ENCODE peak calls at places on chromosome X, in nine cellular contexts. K, A, X, P, F, E, J, I and R are unnamed samples.

GRCh38 chrX:119105826-119106225 is 21.8 kb downstream of the KIAA1210 start:
- DNase-seq in K (no peak), A (no peak), X (no peak), P (no peak), F (peak), E (no peak), J (peak), I (no peak), R (no peak)

GRCh38 chrX:43560247-43560946 is 95.7 kb upstream of the MAOA start:
- DNase-seq in K (no peak), A (no peak), X (no peak), P (no peak), F (no peak), E (no peak), J (no peak), I (no peak), R (no peak)

GRCh38 chrX:108299101-108299591 is 139.1 kb downstream of the COL4A6 start:
- DNase-seq in K (no peak), A (no peak), X (no peak), P (no peak), F (no peak), E (peak), J (peak), I (peak), R (no peak)

GRCh38 chrX:3807906-3808305 is 94.5 kb upstream of the PRKX start:
- DNase-seq in K (no peak), A (no peak), X (no peak), P (no peak), F (no peak), E (no peak), J (no peak), I (no peak), R (no peak)

GRCh38 chrX:150044556-150044955 is 106.3 kb upstream of the EOLA2 start:
- DNase-seq in K (no peak), A (no peak), X (no peak), P (no peak), F (no peak), E (no peak), J (peak), I (no peak), R (no peak)

GRCh38 chrX:12210196-12210815 is 72.0 kb downstream of the FRMPD4 start:
- DNase-seq in K (peak), A (no peak), X (no peak), P (no peak), F (peak), E (no peak), J (peak), I (no peak), R (peak)

GRCh38 chrX:56281789-56282188 is 49.6 kb downstream of the KLF8 start:
- DNase-seq in K (no peak), A (peak), X (no peak), P (peak), F (peak), E (no peak), J (peak), I (peak), R (peak)

GRCh38 chrX:140180585-140180984 is 215.3 kb upstream of the CXorf66 start:
- DNase-seq in K (no peak), A (no peak), X (no peak), P (no peak), F (peak), E (no peak), J (peak), I (no peak), R (peak)

GRCh38 chrX:7372843-7373525 is 225.0 kb upstream of the PUDP start:
- DNase-seq in K (no peak), A (no peak), X (no peak), P (no peak), F (no peak), E (no peak), J (peak), I (no peak), R (no peak)

GRCh38 chrX:41802958-41803357 is 79.0 kb downstream of the GPR82 start:
- DNase-seq in K (no peak), A (no peak), X (no peak), P (no peak), F (no peak), E (no peak), J (peak), I (no peak), R (peak)

GRCh38 chrX:75230296-75230695 is 43.6 kb upstream of the UPRT start:
- DNase-seq in K (no peak), A (no peak), X (no peak), P (no peak), F (no peak), E (no peak), J (no peak), I (no peak), R (no peak)

GRCh38 chrX:132483951-132484350 is 4.9 kb downstream of the MBNL3 start:
- DNase-seq in K (no peak), A (no peak), X (no peak), P (no peak), F (no peak), E (no peak), J (no peak), I (no peak), R (no peak)

GRCh38 chrX:6291444-6291843 is 62.8 kb upstream of the NLGN4X start:
- DNase-seq in K (no peak), A (no peak), X (no peak), P (no peak), F (no peak), E (no peak), J (no peak), I (no peak), R (no peak)

GRCh38 chrX:6293716-6294115 is 65.0 kb upstream of the NLGN4X start:
- DNase-seq in K (no peak), A (no peak), X (no peak), P (no peak), F (no peak), E (no peak), J (no peak), I (no peak), R (no peak)

DNA sequence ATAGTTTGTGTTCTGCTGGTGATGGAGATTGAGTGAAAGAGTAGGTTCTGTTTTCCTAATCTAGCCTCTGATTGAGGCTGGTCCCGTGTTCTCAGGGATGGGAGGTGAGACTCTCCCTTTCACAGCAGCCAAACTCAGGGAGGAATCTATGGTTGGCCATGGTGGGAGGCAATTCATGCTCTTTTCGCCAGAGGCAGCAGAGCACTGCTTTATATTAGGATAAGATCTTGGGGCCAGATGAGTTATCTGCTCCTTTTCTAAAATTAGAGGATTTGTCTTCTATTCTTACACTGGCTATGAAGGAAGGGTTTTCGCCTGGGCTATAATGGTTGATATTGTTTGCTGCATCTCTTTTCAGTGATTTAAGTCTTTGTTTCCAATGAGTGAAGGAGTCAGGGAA is 63.9 kb upstream of the NLGN4X start:
- DNase-seq in K (no peak), A (no peak), X (no peak), P (no peak), F (no peak), E (no peak), J (no peak), I (no peak), R (no peak)
- TF ChIP-seq CTCF in K (no peak), A (no peak), X (no peak), P (no peak), F (no peak), E (no peak), J (no peak), I (no peak), R (no peak)

DNA sequence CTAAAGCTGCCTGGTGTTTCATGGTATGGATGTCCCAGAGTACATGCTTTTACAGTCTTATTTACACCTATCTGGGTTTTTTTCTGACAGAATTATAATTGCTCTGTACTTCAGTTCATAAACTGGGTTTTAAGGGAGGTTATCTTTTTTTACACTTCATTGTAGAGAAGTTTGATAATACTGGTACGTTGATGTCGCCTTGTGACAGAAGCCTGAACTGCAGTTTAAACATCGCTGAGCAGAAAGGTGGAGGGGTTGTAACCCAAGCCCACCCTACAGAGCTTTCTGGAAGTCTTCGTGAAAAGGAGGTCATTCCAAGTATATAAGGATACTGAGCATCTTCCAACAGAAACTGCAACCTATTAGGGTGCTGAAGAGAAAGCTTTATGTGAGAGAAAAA is 46.4 kb downstream of the BEX1 start:
- DNase-seq in K (no peak), A (no peak), X (no peak), P (no peak), F (no peak), E (no peak), J (no peak), I (no peak), R (no peak)
- TF ChIP-seq CTCF in K (no peak), A (no peak), X (no peak), P (no peak), F (peak), E (no peak), J (no peak), I (no peak), R (no peak)

DNA sequence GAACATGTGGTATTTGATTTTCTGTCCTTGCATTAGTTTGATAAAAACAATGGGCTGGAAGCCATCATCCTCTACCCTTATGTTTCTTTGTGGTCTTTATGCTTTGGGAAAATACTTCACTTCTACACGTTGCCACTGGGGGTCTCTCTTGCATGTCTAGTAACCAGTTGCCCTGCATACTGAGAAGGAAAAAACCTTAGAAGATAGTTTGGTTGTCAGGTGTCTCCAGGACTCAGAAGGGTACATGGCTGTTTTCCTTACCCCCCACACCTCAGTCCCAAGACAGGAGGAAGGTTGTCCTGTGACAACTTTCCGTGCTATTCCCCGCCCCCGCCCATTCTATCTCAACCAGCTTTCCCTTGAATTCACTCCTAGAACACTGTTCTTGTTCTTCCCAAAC is 62.1 kb upstream of the LANCL3 start:
- DNase-seq in K (no peak), A (peak), X (no peak), P (peak), F (peak), E (no peak), J (peak), I (peak), R (peak)
- TF ChIP-seq CTCF in K (peak), A (peak), X (peak), P (peak), F (peak), E (peak), J (peak), I (no peak), R (no peak)

DNA sequence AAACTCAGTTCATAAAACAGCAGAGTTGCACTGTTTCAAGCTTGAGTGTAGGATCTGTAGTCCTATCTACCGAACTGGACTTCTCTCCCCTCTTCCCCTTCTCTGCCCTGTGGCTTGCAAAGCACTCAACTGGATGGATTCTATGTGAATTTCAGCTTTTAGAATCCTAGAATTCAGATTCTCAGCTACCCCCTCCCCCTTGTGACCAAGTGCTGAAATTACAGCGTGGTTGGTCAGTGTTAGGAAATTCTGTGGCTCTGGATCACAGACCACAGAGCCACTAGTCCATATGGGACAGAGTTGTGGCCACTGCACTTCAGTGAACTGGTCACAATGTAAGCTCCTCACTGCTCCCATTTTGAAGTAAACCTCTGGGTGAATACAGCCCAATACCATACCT is 64.6 kb upstream of the TRPC5 start:
- DNase-seq in K (no peak), A (no peak), X (no peak), P (peak), F (no peak), E (no peak), J (no peak), I (no peak), R (peak)
- TF ChIP-seq CTCF in K (no peak), A (no peak), X (peak), P (peak), F (peak), E (peak), J (peak), I (no peak), R (no peak)

DNA sequence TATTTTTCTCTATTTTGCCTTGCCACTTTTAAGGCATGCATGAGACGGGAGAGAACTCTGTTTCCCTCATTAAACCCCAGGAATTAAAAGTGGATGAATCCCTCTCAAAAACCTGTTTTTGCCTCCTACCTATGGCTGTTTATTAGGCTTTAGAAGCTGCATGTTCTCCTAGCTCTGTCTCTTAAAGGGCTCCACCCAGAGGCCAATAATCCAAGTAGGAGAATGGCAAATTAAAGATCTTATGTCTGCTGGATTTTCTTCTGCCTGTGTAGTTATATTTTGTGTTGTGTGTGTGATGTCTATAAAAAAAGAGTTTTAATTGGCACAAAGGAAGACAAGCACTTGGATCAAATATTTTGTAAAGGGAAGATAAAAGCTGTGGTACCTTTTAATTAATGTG is 32.4 kb downstream of the MAGEC1 start:
- DNase-seq in K (no peak), A (no peak), X (no peak), P (no peak), F (no peak), E (no peak), J (peak), I (no peak), R (no peak)
- TF ChIP-seq CTCF in K (no peak), A (no peak), X (no peak), P (peak), F (peak), E (no peak), J (no peak), I (no peak), R (no peak)